ENCODE peak calls at places on chromosomes 3 and 15, in seven cellular contexts. D, R, F, T, K, G and C are unnamed samples.

GRCh38 chr3:8673083-8673737 is 28.6 kb upstream of the SSUH2 start:
- DNase-seq in K (no peak), R (no peak), F (no peak), T (no peak), G (no peak), D (no peak), C (no peak)

GRCh38 chr3:102089904-102090492 is 240.7 kb downstream of the NFKBIZ start:
- DNase-seq in K (no peak), D (no peak), T (no peak), G (no peak), F (no peak), R (no peak), C (no peak)

GRCh38 chr15:62173215-62173614 is 8.1 kb upstream of the C2CD4B start:
- DNase-seq in F (no peak), R (no peak), K (no peak), G (no peak), D (no peak), T (no peak), C (no peak)

GRCh38 chr3:30768703-30769550 is 125.5 kb downstream of the GADL1 start:
- DNase-seq in F (peak), G (peak), T (peak), R (peak), K (peak), D (peak), C (peak)

GRCh38 chr15:58454950-58455401 is 23.2 kb downstream of the LIPC start:
- DNase-seq in D (no peak), G (no peak), R (no peak), F (no peak), T (no peak), K (no peak), C (no peak)

GRCh38 chr3:165210132-165210531 is 13.9 kb upstream of the SLITRK3 start:
- DNase-seq in K (peak), G (no peak), D (no peak), T (no peak), F (no peak), R (no peak), C (no peak)

GRCh38 chr15:83565553-83566159 is 88.3 kb upstream of the ADAMTSL3 start:
- DNase-seq in D (no peak), K (peak), F (no peak), R (no peak), T (no peak), G (no peak), C (no peak)

GRCh38 chr3:194945508-194945907 is 259.8 kb downstream of the FAM43A start:
- DNase-seq in R (no peak), F (no peak), T (no peak), G (no peak), D (no peak), K (no peak), C (no peak)

GRCh38 chr15:89149501-89150101 is 61.3 kb downstream of the ABHD2 start:
- DNase-seq in F (no peak), D (no peak), K (no peak), R (no peak), T (no peak), G (no peak), C (no peak)

GRCh38 chr3:87203807-87204206 is 23.3 kb upstream of the CHMP2B start:
- DNase-seq in R (no peak), D (no peak), F (no peak), G (no peak), T (no peak), K (no peak), C (no peak)

GRCh38 chr15:88118741-88119140 is 137.8 kb downstream of the NTRK3 start:
- DNase-seq in D (no peak), G (no peak), T (no peak), F (no peak), R (no peak), K (no peak), C (no peak)

GRCh38 chr3:115040673-115041286 is 106.3 kb downstream of the ZBTB20 start:
- DNase-seq in K (peak), G (no peak), F (peak), D (no peak), T (peak), R (peak), C (peak)

GRCh38 chr3:110344897-110345767 is 726.5 kb upstream of the NECTIN3 start:
- DNase-seq in R (no peak), G (no peak), T (no peak), D (no peak), K (no peak), F (no peak), C (no peak)

GRCh38 chr15:58503139-58504027 is 71.6 kb downstream of the LIPC start:
- DNase-seq in F (no peak), K (no peak), T (no peak), D (no peak), R (no peak), G (peak), C (no peak)

GRCh38 chr3:12870942-12871341 is 29.6 kb upstream of the RPL32 start:
- DNase-seq in T (no peak), F (no peak), G (no peak), K (no peak), R (peak), D (no peak), C (peak)

GRCh38 chr15:31327674-31328424 is 1.2 kb downstream of the KLF13 start:
- DNase-seq in K (peak), G (peak), T (peak), R (peak), D (peak), F (no peak), C (peak)

GRCh38 chr3:12049675-12050074 is 45.5 kb downstream of the SYN2 start:
- DNase-seq in T (no peak), D (no peak), R (no peak), G (no peak), F (no peak), K (peak), C (no peak)

GRCh38 chr15:29039466-29040366 is 153.9 kb downstream of the APBA2 start:
- DNase-seq in F (no peak), G (no peak), T (no peak), R (peak), K (no peak), D (no peak), C (peak)

GRCh38 chr15:28098360-28098765 is 752 bp downstream of the OCA2 start:
- DNase-seq in T (no peak), K (no peak), R (no peak), G (no peak), D (no peak), F (no peak), C (no peak)